ENCODE peak calls at places on chromosomes 16 and 17, in seven cellular contexts. One of them, this sample, is unnamed.

GRCh38 chr16:75002474-75002873 is 3.6 kb downstream of the ZNRF1 start:
- DNase-seq in H1: no peak
- DNase-seq in SK-N-SH: no peak
- DNase-seq in HCT116: no peak
- DNase-seq in K562: peak; percentile 52
- DNase-seq in GM12878: no peak
- DNase-seq in HepG2: peak; percentile 28
- DNase-seq in this sample: no peak

GRCh38 chr16:84885024-84885910 is 65.5 kb downstream of the CRISPLD2 start:
- DNase-seq in H1: peak; percentile 58
- DNase-seq in SK-N-SH: no peak
- DNase-seq in HCT116: no peak
- DNase-seq in K562: no peak
- DNase-seq in GM12878: no peak
- DNase-seq in HepG2: peak; percentile 41
- DNase-seq in this sample: no peak

GRCh38 chr17:80913928-80914821 is 77.5 kb upstream of the CHMP6 start:
- DNase-seq in H1: no peak
- DNase-seq in SK-N-SH: no peak
- DNase-seq in HCT116: no peak
- DNase-seq in K562: no peak
- DNase-seq in GM12878: no peak
- DNase-seq in HepG2: no peak
- DNase-seq in this sample: no peak

GRCh38 chr17:29722411-29723198 is 99.9 kb upstream of the CORO6 start:
- DNase-seq in H1: no peak
- DNase-seq in SK-N-SH: peak; percentile 39
- DNase-seq in HCT116: no peak
- DNase-seq in K562: peak; percentile 68
- DNase-seq in GM12878: peak; percentile 96
- DNase-seq in HepG2: no peak
- DNase-seq in this sample: peak; percentile 62

GRCh38 chr17:76914937-76915336 is 46.7 kb downstream of the MGAT5B start:
- DNase-seq in H1: no peak
- DNase-seq in SK-N-SH: no peak
- DNase-seq in HCT116: no peak
- DNase-seq in K562: no peak
- DNase-seq in GM12878: no peak
- DNase-seq in HepG2: peak; percentile 82
- DNase-seq in this sample: no peak

GRCh38 chr16:10922328-10923145 is 19.7 kb downstream of the DEXI start:
- DNase-seq in H1: no peak
- DNase-seq in SK-N-SH: no peak
- DNase-seq in HCT116: no peak
- DNase-seq in K562: no peak
- DNase-seq in GM12878: no peak
- DNase-seq in HepG2: peak; percentile 44
- DNase-seq in this sample: no peak

GRCh38 chr17:20127660-20128413 is 118.7 kb downstream of the SPECC1 start:
- DNase-seq in H1: no peak
- DNase-seq in SK-N-SH: no peak
- DNase-seq in HCT116: no peak
- DNase-seq in K562: no peak
- DNase-seq in GM12878: no peak
- DNase-seq in HepG2: peak; percentile 20
- DNase-seq in this sample: peak; percentile 44

GRCh38 chr16:31248344-31248743 is 11.4 kb upstream of the ITGAM start:
- DNase-seq in H1: no peak
- DNase-seq in SK-N-SH: no peak
- DNase-seq in HCT116: no peak
- DNase-seq in K562: no peak
- DNase-seq in GM12878: no peak
- DNase-seq in HepG2: no peak
- DNase-seq in this sample: no peak

GRCh38 chr17:30368896-30369720 is 9.6 kb upstream of the CPD start:
- DNase-seq in H1: no peak
- DNase-seq in SK-N-SH: no peak
- DNase-seq in HCT116: no peak
- DNase-seq in K562: no peak
- DNase-seq in GM12878: no peak
- DNase-seq in HepG2: no peak
- DNase-seq in this sample: no peak

GRCh38 chr16:29694384-29695195 is 15.6 kb downstream of the QPRT start:
- DNase-seq in H1: no peak
- DNase-seq in SK-N-SH: peak; percentile 53
- DNase-seq in HCT116: no peak
- DNase-seq in K562: no peak
- DNase-seq in GM12878: no peak
- DNase-seq in HepG2: no peak
- DNase-seq in this sample: no peak

DNA sequence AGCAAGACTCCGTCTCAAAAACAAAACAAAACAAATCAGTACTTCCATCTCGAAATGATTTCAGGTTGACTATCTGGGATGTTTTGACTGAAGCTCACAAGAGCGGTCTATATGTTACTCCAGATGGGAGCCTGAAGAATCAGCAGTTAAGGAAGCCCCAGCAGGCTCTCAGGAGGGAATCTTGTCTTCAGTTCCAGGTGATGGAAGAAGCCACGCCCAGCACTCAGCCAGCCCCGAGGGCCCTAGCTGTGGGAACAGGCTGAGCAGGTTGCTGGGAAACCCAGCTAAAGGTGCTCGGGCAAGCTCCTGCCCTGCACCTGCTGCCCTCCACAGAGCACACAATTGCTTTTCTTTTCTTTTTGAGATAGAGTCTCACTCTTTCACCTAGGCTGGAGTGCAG is 32.4 kb downstream of the WIPI1 start:
- DNase-seq in H1: peak; percentile 57
- DNase-seq in SK-N-SH: no peak
- DNase-seq in HCT116: no peak
- DNase-seq in K562: no peak
- DNase-seq in GM12878: no peak
- DNase-seq in HepG2: no peak
- DNase-seq in this sample: peak; percentile 21
- TF ChIP-seq JUND in H1: no peak
- TF ChIP-seq JUND in SK-N-SH: no peak
- TF ChIP-seq JUND in HCT116: no peak
- TF ChIP-seq JUND in K562: no peak
- TF ChIP-seq JUND in GM12878: no peak
- TF ChIP-seq JUND in HepG2: no peak
- TF ChIP-seq JUND in this sample: no peak

DNA sequence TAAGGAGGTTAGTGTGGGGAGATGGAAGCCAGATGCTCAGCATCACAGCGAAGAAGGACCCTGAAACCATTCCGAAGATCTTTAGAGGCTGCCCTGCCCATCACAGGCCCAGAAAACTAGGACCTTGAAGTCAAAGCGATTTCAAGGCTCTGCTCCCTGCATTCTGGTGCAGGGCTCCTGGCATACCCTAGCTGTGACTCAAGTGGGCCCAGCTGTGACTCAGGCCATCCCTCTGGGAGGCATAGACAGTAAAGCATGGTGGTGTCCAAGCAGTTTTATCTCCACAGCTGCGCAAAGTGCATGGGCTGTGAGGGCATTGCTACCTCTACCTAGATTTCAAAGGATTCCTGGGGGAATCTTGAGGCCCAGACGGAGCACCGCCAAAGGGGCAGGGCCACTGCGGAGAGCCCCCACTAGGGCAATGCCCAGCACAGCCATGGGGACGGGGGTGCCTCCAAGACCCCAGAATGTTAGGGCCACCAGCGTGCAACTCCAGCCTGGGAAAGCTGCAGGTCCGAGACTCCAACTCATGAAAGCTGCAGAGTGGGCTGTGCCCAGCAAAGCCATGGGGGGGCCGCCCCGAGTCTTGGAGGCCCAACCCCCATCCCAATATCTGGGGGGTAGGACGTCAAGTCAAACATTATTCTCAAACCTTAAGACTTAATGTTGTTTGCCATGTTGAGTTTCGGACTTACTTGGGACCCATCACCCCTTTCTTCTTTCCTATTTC is 11.7 kb upstream of the ZNF594 start:
- DNase-seq in H1: no peak
- DNase-seq in SK-N-SH: no peak
- DNase-seq in HCT116: no peak
- DNase-seq in K562: no peak
- DNase-seq in GM12878: no peak
- DNase-seq in HepG2: no peak
- DNase-seq in this sample: no peak
- TF ChIP-seq JUND in H1: no peak
- TF ChIP-seq JUND in SK-N-SH: no peak
- TF ChIP-seq JUND in HCT116: no peak
- TF ChIP-seq JUND in K562: no peak
- TF ChIP-seq JUND in GM12878: no peak
- TF ChIP-seq JUND in HepG2: no peak
- TF ChIP-seq JUND in this sample: no peak

DNA sequence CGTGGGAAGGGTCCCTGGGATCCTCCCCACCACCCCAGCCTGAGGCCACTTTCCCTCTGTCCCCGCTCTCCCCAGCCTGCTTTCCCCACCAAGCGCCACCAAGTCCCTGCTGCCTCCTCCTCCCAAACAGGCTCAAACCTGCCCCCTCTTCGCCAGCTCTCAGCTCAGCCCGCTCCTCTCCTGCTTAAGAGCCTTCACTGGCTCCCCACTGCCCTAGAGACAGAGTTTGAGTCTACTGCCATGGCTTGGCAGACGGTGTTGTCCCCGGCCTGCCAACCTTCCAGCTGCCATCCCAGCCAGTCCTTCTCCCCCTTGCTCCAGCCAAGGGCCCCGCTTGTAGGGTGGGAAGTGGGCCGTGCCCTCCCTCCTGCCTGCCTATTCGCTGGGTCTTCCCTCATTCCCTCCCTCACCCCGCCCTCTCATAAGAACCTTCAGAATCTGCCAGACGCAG is 11.1 kb downstream of the IL4R start:
- DNase-seq in H1: peak; percentile 51
- DNase-seq in SK-N-SH: no peak
- DNase-seq in HCT116: no peak
- DNase-seq in K562: no peak
- DNase-seq in GM12878: no peak
- DNase-seq in HepG2: no peak
- DNase-seq in this sample: no peak
- TF ChIP-seq JUND in H1: no peak
- TF ChIP-seq JUND in SK-N-SH: no peak
- TF ChIP-seq JUND in HCT116: no peak
- TF ChIP-seq JUND in K562: no peak
- TF ChIP-seq JUND in GM12878: no peak
- TF ChIP-seq JUND in HepG2: no peak
- TF ChIP-seq JUND in this sample: no peak

GRCh38 chr17:61199431-61200348 is 200.0 kb upstream of the TBX2 start:
- DNase-seq in H1: no peak
- DNase-seq in SK-N-SH: no peak
- DNase-seq in HCT116: no peak
- DNase-seq in K562: no peak
- DNase-seq in GM12878: no peak
- DNase-seq in HepG2: no peak
- DNase-seq in this sample: no peak

GRCh38 chr17:61200349-61200735 is 199.3 kb upstream of the TBX2 start:
- DNase-seq in H1: no peak
- DNase-seq in SK-N-SH: no peak
- DNase-seq in HCT116: no peak
- DNase-seq in K562: no peak
- DNase-seq in GM12878: no peak
- DNase-seq in HepG2: no peak
- DNase-seq in this sample: no peak

GRCh38 chr17:61196302-61196704 is 203.3 kb upstream of the TBX2 start:
- DNase-seq in H1: no peak
- DNase-seq in SK-N-SH: peak; percentile 75
- DNase-seq in HCT116: no peak
- DNase-seq in K562: no peak
- DNase-seq in GM12878: no peak
- DNase-seq in HepG2: peak; percentile 34
- DNase-seq in this sample: no peak

GRCh38 chr17:61201211-61201610 is 198.4 kb upstream of the TBX2 start:
- DNase-seq in H1: no peak
- DNase-seq in SK-N-SH: no peak
- DNase-seq in HCT116: no peak
- DNase-seq in K562: no peak
- DNase-seq in GM12878: no peak
- DNase-seq in HepG2: peak; percentile 44
- DNase-seq in this sample: peak; percentile 74

GRCh38 chr17:61196799-61197198 is 202.8 kb upstream of the TBX2 start:
- DNase-seq in H1: no peak
- DNase-seq in SK-N-SH: no peak
- DNase-seq in HCT116: no peak
- DNase-seq in K562: no peak
- DNase-seq in GM12878: no peak
- DNase-seq in HepG2: no peak
- DNase-seq in this sample: no peak
- TF ChIP-seq JUND in H1: no peak
- TF ChIP-seq JUND in SK-N-SH: no peak
- TF ChIP-seq JUND in HCT116: no peak
- TF ChIP-seq JUND in K562: no peak
- TF ChIP-seq JUND in GM12878: no peak
- TF ChIP-seq JUND in HepG2: no peak
- TF ChIP-seq JUND in this sample: no peak

GRCh38 chr17:7328840-7329359 is at the start of gene NEURL4:
- DNase-seq in H1: no peak
- DNase-seq in SK-N-SH: no peak
- DNase-seq in HCT116: no peak
- DNase-seq in K562: peak; percentile 40
- DNase-seq in GM12878: no peak
- DNase-seq in HepG2: no peak
- DNase-seq in this sample: no peak
- TF ChIP-seq JUND in H1: no peak
- TF ChIP-seq JUND in SK-N-SH: no peak
- TF ChIP-seq JUND in HCT116: no peak
- TF ChIP-seq JUND in K562: no peak
- TF ChIP-seq JUND in GM12878: no peak
- TF ChIP-seq JUND in HepG2: peak; percentile 6
- TF ChIP-seq JUND in this sample: no peak